ENCODE peak calls at places on chromosomes 16 and 17, in six cellular contexts. K is CD8-positive, alpha-beta memory T cell; E is fibroblast of lung; Q is left ventricle myocardium inferior; Y is adrenal gland; Z is mesendoderm. B is an unnamed sample.
A peak's percentile ranks its signal among the peaks of the same experiment; 100 is the strongest.

GRCh38 chr17:2396568-2397246 is 4.2 kb downstream of the MNT start:
- DNase-seq in K (peak; percentile 10), E (peak; percentile 99), Q (peak; percentile 94), Y (peak; percentile 96), Z (peak; percentile 95), B (peak; percentile 97)

GRCh38 chr17:82848022-82848592 is 8.3 kb upstream of the ZNF750 start:
- DNase-seq in K (peak; percentile 40), E (peak; percentile 76), Q (no peak), Y (no peak), Z (no peak), B (peak; percentile 20)

GRCh38 chr17:32192379-32192778 is 50.1 kb downstream of the RHOT1 start:
- DNase-seq in K (no peak), E (peak; percentile 58), Q (no peak), Y (no peak), Z (no peak), B (peak; percentile 19)

GRCh38 chr17:8940866-8941471 is 24.5 kb downstream of the PIK3R5 start:
- DNase-seq in K (no peak), E (no peak), Q (no peak), Y (no peak), Z (no peak), B (no peak)

GRCh38 chr17:58344791-58345157 is 7.2 kb downstream of the SUPT4H1 start:
- DNase-seq in K (no peak), E (no peak), Q (no peak), Y (no peak), Z (peak; percentile 26), B (no peak)

GRCh38 chr17:80005360-80006338 is 30.0 kb downstream of the TBC1D16 start:
- DNase-seq in K (peak; percentile 35), E (no peak), Q (no peak), Y (peak; percentile 61), Z (peak; percentile 65), B (no peak)

GRCh38 chr16:29784901-29785500 is 5.5 kb upstream of the KIF22 start:
- DNase-seq in K (peak; percentile 58), E (peak; percentile 58), Q (peak; percentile 79), Y (peak; percentile 80), Z (peak; percentile 88), B (peak; percentile 45)

GRCh38 chr17:69972251-69972650 is 102.8 kb upstream of the KCNJ16 start:
- DNase-seq in K (no peak), E (peak; percentile 43), Q (no peak), Y (no peak), Z (no peak), B (no peak)

GRCh38 chr17:28972437-28972836 is 21.1 kb upstream of the PHF12 start:
- DNase-seq in K (no peak), E (peak; percentile 49), Q (no peak), Y (no peak), Z (no peak), B (no peak)

GRCh38 chr17:67386965-67387551 is 10.0 kb downstream of the PITPNC1 start:
- DNase-seq in K (peak; percentile 35), E (peak; percentile 20), Q (peak; percentile 36), Y (peak; percentile 59), Z (peak; percentile 70), B (no peak)

GRCh38 chr17:77196251-77196650 is 55.5 kb downstream of the SEC14L1 start:
- DNase-seq in K (no peak), E (peak; percentile 70), Q (no peak), Y (no peak), Z (no peak), B (no peak)

GRCh38 chr16:58211245-58211644 is 13.3 kb upstream of the CSNK2A2 start:
- DNase-seq in K (no peak), E (no peak), Q (no peak), Y (no peak), Z (peak; percentile 40), B (no peak)

GRCh38 chr16:57299719-57300386 is 15.4 kb upstream of the PLLP start:
- DNase-seq in K (peak; percentile 70), E (peak; percentile 93), Q (peak; percentile 83), Y (peak; percentile 94), Z (peak; percentile 99), B (peak; percentile 92)

GRCh38 chr17:51435641-51436091 is 175.3 kb downstream of the UTP18 start:
- DNase-seq in K (peak; percentile 19), E (no peak), Q (peak; percentile 20), Y (peak; percentile 40), Z (peak; percentile 73), B (peak; percentile 3)

GRCh38 chr16:72021043-72021442 is 12.5 kb downstream of the DHODH start:
- DNase-seq in K (no peak), E (no peak), Q (no peak), Y (no peak), Z (peak; percentile 48), B (no peak)

GRCh38 chr16:641326-642188 is at the start of gene MCRIP2:
- DNase-seq in K (peak; percentile 41), E (peak; percentile 58), Q (peak; percentile 89), Y (peak; percentile 91), Z (peak; percentile 76), B (peak; percentile 18)

GRCh38 chr17:3585826-3586225 is 23.4 kb downstream of the TRPV1 start:
- DNase-seq in K (no peak), E (no peak), Q (no peak), Y (no peak), Z (no peak), B (no peak)

GRCh38 chr16:19289805-19290490 is 4.4 kb downstream of the CLEC19A start:
- DNase-seq in K (no peak), E (no peak), Q (no peak), Y (no peak), Z (peak; percentile 68), B (no peak)

GRCh38 chr16:67537636-67538591 is 9.3 kb downstream of the RIPOR1 start:
- DNase-seq in K (peak; percentile 72), E (no peak), Q (peak; percentile 79), Y (peak; percentile 64), Z (peak; percentile 45), B (no peak)

GRCh38 chr17:77424585-77425344 is 284.0 kb downstream of the SEC14L1 start:
- DNase-seq in K (no peak), E (peak; percentile 95), Q (peak; percentile 95), Y (peak; percentile 95), Z (no peak), B (peak; percentile 89)

GRCh38 chr16:89860747-89861304 is 12.6 kb upstream of the TCF25 start:
- DNase-seq in K (peak; percentile 69), E (peak; percentile 10), Q (peak; percentile 50), Y (peak; percentile 70), Z (peak; percentile 69), B (peak; percentile 42)

GRCh38 chr17:19239544-19239943 is 2.4 kb downstream of the EPN2 start:
- DNase-seq in K (no peak), E (peak; percentile 34), Q (no peak), Y (no peak), Z (peak; percentile 71), B (no peak)
- H3K27ac ChIP-seq in K (no peak overlapping the region), E (no peak overlapping the region), Q (peak overlapping the region; percentile 97), Y (no peak overlapping the region), Z (no peak overlapping the region), B (no peak overlapping the region)

DNA sequence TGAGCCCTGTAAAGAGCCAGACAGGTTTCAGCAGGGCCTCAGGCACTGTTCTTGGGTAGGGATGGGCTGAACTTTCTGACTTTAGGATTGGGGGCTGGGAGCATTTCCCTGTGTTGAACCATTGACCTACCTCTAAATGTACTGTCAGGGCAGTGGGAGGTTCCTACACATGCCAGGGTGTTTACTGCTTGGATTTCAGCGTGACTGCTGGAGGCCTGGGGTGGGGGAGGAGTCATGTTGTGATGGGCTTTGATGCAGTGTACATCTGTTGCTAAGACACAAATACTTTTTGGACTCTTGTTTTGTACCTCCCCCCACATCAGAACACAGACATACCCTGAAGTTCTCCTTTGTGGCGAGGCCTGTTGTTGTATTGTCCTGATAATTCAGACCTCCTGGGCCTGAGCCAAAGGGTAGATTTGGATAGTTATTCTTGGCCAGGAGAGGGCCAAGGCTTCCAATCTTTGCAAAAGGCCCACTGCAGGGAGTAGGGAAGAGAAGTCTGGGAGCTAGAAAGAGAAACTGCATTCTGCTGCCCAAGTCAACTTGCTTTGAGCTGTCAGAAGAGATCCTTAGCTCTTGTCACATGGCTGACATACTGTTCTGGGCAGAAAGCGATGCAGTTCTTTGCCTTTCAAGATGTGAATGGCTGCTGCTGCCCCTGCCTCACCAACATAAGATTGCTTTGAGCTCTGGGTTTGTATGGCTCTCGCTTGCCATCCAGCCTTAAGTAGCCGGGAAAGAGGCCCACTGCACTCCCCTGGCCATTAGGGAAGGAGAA is 3.7 kb downstream of the NFE2L1 start:
- DNase-seq in K (no peak), E (peak; percentile 86), Q (peak; percentile 74), Y (peak; percentile 82), Z (no peak), B (peak; percentile 95)
- H3K4me3 ChIP-seq in K (no peak overlapping the region), E (no peak overlapping the region), Q (peak overlapping the region; percentile 76), Y (no peak overlapping the region), Z (no peak overlapping the region), B (peak overlapping the region; percentile 22)

DNA sequence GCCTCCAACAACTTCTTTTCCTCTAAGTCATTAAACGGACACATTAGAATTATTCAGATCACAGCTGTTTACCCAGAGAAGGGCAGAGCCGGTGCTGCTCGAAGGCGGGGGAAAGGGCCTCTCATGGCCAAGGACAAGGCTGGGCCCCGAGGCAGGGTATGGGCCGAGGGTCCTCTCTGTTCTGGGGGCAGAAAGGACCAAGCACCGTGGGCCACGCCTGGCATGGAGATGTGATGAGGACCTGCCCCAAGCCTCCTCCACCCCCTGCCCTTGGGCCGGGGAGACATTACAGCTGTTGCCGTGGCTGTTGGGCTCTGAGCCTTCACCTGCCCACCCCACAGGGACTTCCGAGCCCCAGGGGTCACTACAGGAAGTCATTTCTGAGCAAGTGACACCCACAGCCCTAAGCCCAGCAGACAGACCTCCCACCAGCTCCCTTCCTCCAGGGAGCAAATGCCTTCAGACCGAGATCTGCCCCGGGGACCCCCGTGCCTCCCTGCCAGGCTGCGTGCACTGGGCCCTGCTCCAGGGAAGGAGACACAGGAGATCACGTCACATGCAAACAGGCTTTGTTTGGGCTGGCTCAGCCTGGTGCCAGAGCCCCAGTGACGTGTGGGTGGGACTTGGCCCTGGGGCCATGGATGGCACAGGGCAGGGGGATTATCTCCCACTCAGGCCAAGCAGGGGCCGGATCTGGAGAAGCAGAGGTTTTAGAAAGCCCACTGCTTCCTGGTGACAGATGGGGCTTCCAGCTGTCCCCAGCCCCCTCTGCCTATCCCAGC is 652 bp upstream of the PVALEF start:
- DNase-seq in K (no peak), E (no peak), Q (no peak), Y (no peak), Z (no peak), B (no peak)
- H3K27me3 ChIP-seq in K (peaks cover 12% of the 10 kb centered on the region), E (peaks cover 16% of the 10 kb centered on the region), Q (peaks cover 31% of the 10 kb centered on the region), Y (peaks cover 6% of the 10 kb centered on the region), Z (no peaks in the 10 kb centered on the region), B (peaks cover 5% of the 10 kb centered on the region)

GRCh38 chr16:85908889-85909584 is 10.1 kb downstream of the IRF8 start:
- DNase-seq in K (no peak), E (no peak), Q (no peak), Y (no peak), Z (no peak), B (no peak)

GRCh38 chr16:85905110-85906095 is 6.4 kb downstream of the IRF8 start:
- DNase-seq in K (no peak), E (no peak), Q (no peak), Y (no peak), Z (no peak), B (no peak)

GRCh38 chr16:85908444-85908843 is 9.5 kb downstream of the IRF8 start:
- DNase-seq in K (no peak), E (no peak), Q (no peak), Y (no peak), Z (no peak), B (no peak)

GRCh38 chr16:85903576-85903975 is 4.6 kb downstream of the IRF8 start:
- DNase-seq in K (no peak), E (no peak), Q (no peak), Y (no peak), Z (no peak), B (no peak)

DNA sequence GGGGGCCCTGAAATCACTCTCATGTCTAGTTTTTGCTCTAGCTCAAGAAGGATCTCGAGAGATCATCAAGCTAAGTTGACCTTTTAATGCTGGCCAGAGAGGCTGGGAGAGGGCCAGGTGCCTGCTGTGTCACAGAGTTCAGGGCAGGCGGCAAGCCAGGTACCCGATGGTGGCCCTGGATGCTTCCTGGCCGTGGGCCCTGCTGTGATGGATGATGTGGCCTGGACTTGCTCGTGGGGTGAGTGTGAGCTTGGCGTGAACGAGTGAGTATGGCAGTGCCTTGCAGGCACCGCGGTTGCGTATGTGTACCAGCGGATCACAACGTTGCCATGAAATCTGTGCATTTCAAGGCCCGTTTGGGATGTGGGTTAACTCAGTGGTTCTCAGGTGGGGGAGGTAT is 7.4 kb downstream of the IRF8 start:
- DNase-seq in K (no peak), E (no peak), Q (no peak), Y (no peak), Z (no peak), B (no peak)
- H3K27ac ChIP-seq in K (no peak overlapping the region), E (no peak overlapping the region), Q (no peak overlapping the region), Y (no peak overlapping the region), Z (no peak overlapping the region), B (no peak overlapping the region)

B was measured in brain microvascular endothelial cell.